ENCODE peak calls at places on chromosomes 13 and 19, in five cellular contexts. E is ovary, G is H1, R is stomach, L is K562. T is an unnamed sample.

GRCh38 chr13:111204438-111205177 is 89.5 kb downstream of the ARHGEF7 start:
- DNase-seq in L (no peak), R (no peak), E (peak; percentile 85), G (peak; percentile 54), T (peak; percentile 72)

GRCh38 chr19:3966051-3967017 is 4.6 kb downstream of the DAPK3 start:
- DNase-seq in L (no peak), E (peak; percentile 26), R (peak; percentile 90), G (no peak), T (no peak)

GRCh38 chr19:8233370-8233769 is 24.2 kb downstream of the CERS4 start:
- DNase-seq in L (no peak), E (no peak), R (no peak), G (no peak), T (no peak)

GRCh38 chr19:14694867-14695266 is 5.0 kb downstream of the ZNF333 start:
- DNase-seq in L (no peak), G (no peak), E (no peak), R (no peak), T (no peak)

GRCh38 chr19:24078688-24079087 is 8.3 kb upstream of the ZNF254 start:
- DNase-seq in G (no peak), L (no peak), R (no peak), E (no peak), T (no peak)

GRCh38 chr13:113184568-113185440 is 23.7 kb downstream of the PCID2 start:
- DNase-seq in E (no peak), L (no peak), G (no peak), R (no peak), T (no peak)

GRCh38 chr19:46404884-46405658 is 8.3 kb downstream of the CCDC8 start:
- DNase-seq in R (no peak), G (no peak), E (peak; percentile 70), L (peak; percentile 63), T (no peak)

GRCh38 chr19:52592301-52592700 is 22.2 kb downstream of the ZNF701 start:
- DNase-seq in E (no peak), L (no peak), G (no peak), R (no peak), T (no peak)

GRCh38 chr19:50720181-50720920 is 749 bp upstream of the SHANK1 start:
- DNase-seq in G (peak; percentile 57), R (no peak), L (no peak), E (no peak), T (no peak)

GRCh38 chr13:46522692-46523040 is 30.3 kb upstream of the LRCH1 start:
- DNase-seq in G (no peak), L (no peak), E (no peak), R (no peak), T (no peak)

GRCh38 chr19:13597625-13598024 is 91.3 kb upstream of the CACNA1A start:
- DNase-seq in R (peak; percentile 39), E (peak; percentile 44), G (peak; percentile 56), L (peak; percentile 72), T (peak; percentile 47)

GRCh38 chr13:110396913-110397379 is 89.9 kb downstream of the COL4A2 start:
- DNase-seq in G (no peak), L (no peak), E (peak; percentile 96), R (peak; percentile 62), T (peak; percentile 91)

GRCh38 chr19:12778020-12778904 is 2.9 kb upstream of the HOOK2 start:
- DNase-seq in L (peak; percentile 37), G (peak; percentile 76), E (peak; percentile 77), R (peak; percentile 79), T (peak; percentile 63)

GRCh38 chr13:36193151-36193855 is 21.1 kb downstream of the SOHLH2 start:
- DNase-seq in L (no peak), G (no peak), E (no peak), R (no peak), T (no peak)

GRCh38 chr13:49810825-49811526 is 18.5 kb upstream of the KPNA3 start:
- DNase-seq in E (peak; percentile 32), R (no peak), G (no peak), L (no peak), T (no peak)

GRCh38 chr19:46480409-46480808 is 9.0 kb upstream of the PNMA8A start:
- DNase-seq in L (no peak), G (no peak), R (no peak), E (peak; percentile 67), T (no peak)

DNA sequence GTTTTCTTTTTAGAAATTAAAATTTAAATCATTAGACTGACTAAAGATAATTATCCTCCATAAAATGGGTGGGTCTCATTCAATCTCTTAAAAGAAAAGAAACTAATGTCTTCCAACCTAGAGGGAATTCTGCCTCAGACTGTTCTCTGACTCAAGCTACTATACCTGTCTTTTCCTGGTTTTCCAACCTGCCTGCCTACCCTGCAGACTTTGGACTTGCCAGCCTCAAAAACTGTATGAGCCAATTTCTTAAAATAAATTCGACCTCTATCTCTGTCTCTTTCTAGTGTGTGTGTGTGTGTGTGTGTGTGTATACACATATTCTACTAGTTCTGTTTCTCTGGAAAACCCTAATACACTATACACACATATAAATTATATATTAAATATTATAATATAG is 847.3 kb downstream of the PCDH17 start:
- DNase-seq in G (no peak), E (no peak), L (no peak), R (no peak), T (no peak)
- H3K4me1 ChIP-seq in G (peaks cover 2% of the 10 kb centered on the region), E (no peaks in the 10 kb centered on the region), L (no peaks in the 10 kb centered on the region), R (no peaks in the 10 kb centered on the region), T (no peaks in the 10 kb centered on the region)

DNA sequence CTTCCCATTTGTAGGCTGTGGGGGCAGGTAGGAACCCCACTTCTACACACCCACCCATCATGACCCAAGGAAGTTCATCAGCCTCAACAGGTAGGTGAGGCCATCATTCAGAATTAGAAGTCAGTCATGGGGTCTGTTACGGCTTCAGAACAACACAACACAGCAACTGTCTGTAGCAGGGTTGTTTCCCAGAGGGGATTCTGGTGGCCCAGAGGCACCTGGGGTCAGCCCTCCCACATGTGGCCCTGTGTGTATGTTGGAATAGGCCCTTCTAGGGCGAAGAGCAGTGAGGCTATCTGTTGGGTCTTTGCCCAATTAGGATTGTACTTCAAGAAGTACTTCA is 3.4 kb downstream of the IGFLR1 start:
- DNase-seq in E (no peak), L (no peak), G (no peak), R (no peak), T (no peak)
- TF ChIP-seq EP300 in E (no peak), L (no peak), G (no peak), R (no peak), T (no peak)

GRCh38 chr13:25375727-25376358 is 4.1 kb downstream of the ATP8A2 start:
- DNase-seq in E (no peak), R (no peak), L (peak; percentile 52), G (peak; percentile 59), T (no peak)
- H3K4me1 ChIP-seq in E (peaks cover 5% of the 10 kb centered on the region), R (peaks cover 14% of the 10 kb centered on the region), L (peaks cover 34% of the 10 kb centered on the region), G (peaks cover 3% of the 10 kb centered on the region), T (peaks cover 8% of the 10 kb centered on the region)

GRCh38 chr19:49676136-49676689 is 858 bp upstream of the PRMT1 start:
- DNase-seq in G (no peak), R (peak; percentile 84), E (peak; percentile 91), L (peak; percentile 74), T (peak; percentile 69)
- TF ChIP-seq EP300 in G (peak; percentile 99), R (no peak), E (no peak), L (no peak), T (peak; percentile 81)

DNA sequence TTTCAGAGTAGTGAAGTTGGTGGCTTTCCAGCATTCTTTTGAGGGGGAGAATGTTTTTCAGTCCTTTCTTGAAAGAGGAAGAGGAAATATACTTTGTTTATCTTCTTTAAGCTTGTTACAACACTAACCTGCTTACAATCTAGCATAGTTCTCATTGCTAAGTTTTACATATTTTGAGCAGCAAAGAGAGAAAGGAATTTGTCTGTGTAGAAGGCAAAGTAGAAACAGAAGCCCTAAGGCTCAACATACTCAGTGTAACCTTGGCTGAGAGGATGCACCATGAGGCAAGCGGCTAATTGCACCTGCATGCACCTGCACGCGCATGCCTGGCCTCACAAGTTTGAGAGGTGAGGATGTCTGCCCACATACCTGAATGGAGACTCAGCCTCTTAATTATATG is 2.2 kb downstream of the FRY start:
- DNase-seq in L (no peak), E (no peak), R (no peak), G (no peak), T (no peak)
- H3K4me1 ChIP-seq in L (no peaks in the 10 kb centered on the region), E (no peaks in the 10 kb centered on the region), R (peaks cover 46% of the 10 kb centered on the region), G (peaks cover 4% of the 10 kb centered on the region), T (no peaks in the 10 kb centered on the region)

GRCh38 chr13:105165449-105166125 is 1369.9 kb downstream of the EFNB2 start:
- DNase-seq in R (no peak), G (no peak), L (no peak), E (no peak), T (no peak)

GRCh38 chr13:105170438-105170837 is 1365.0 kb downstream of the EFNB2 start:
- DNase-seq in L (no peak), R (no peak), E (no peak), G (no peak), T (no peak)

GRCh38 chr13:105167385-105167784 is 1368.1 kb downstream of the EFNB2 start:
- DNase-seq in G (no peak), E (no peak), L (no peak), R (no peak), T (no peak)

DNA sequence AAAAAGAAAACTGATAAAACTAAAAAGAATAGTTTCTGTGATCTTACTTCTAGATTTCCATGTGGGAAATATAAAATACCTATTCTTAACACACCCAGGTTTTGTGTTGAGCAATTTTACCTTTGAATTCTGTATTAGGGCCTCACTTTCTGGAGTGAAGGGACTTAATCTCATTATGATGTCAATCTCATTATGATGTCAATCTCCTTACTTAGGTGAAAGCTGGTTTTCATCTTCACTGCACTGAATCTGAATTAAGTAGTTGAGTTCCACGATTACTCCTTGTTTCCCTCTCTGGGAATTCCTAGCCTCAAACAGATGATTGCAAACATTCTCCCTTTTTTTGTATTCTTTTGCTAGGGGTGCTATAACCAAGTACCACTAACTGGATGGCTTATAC is 1367.2 kb downstream of the EFNB2 start:
- DNase-seq in L (no peak), G (no peak), R (no peak), E (no peak), T (no peak)
- TF ChIP-seq EP300 in L (no peak), G (no peak), R (no peak), E (no peak), T (no peak)